ENCODE peak calls at places on chromosome 13, in nine cellular contexts. One of them, this sample, is unnamed.

GRCh38 chr13:21435710-21436151 is 23.4 kb downstream of the ZDHHC20 start:
- DNase-seq in immature natural killer cell: peak; percentile 54
- DNase-seq in GM06990: peak; percentile 75
- DNase-seq in DMS79 treated with DMSO at 0.1 percent for 48 hours: no peak
- DNase-seq in stimulated activated CD8-positive, alpha-beta memory T cell treated with anti-CD3 and anti-CD28 coated beads, Interleukin-15, amount 100 ng/mL, for 24 hours: no peak
- DNase-seq in ovary: no peak
- DNase-seq in NCI-H774: no peak
- DNase-seq in suprapubic skin: peak; percentile 67
- DNase-seq in endothelial cell: no peak
- DNase-seq in this sample: peak; percentile 65

GRCh38 chr13:30409911-30410704 is 12.2 kb upstream of the UBE2L5 start:
- DNase-seq in immature natural killer cell: no peak
- DNase-seq in GM06990: no peak
- DNase-seq in DMS79 treated with DMSO at 0.1 percent for 48 hours: no peak
- DNase-seq in stimulated activated CD8-positive, alpha-beta memory T cell treated with anti-CD3 and anti-CD28 coated beads, Interleukin-15, amount 100 ng/mL, for 24 hours: no peak
- DNase-seq in ovary: no peak
- DNase-seq in NCI-H774: no peak
- DNase-seq in suprapubic skin: no peak
- DNase-seq in endothelial cell: no peak
- DNase-seq in this sample: no peak

GRCh38 chr13:97976551-97977375 is 23.3 kb downstream of the IPO5 start:
- DNase-seq in immature natural killer cell: no peak
- DNase-seq in GM06990: no peak
- DNase-seq in DMS79 treated with DMSO at 0.1 percent for 48 hours: peak; percentile 59
- DNase-seq in stimulated activated CD8-positive, alpha-beta memory T cell treated with anti-CD3 and anti-CD28 coated beads, Interleukin-15, amount 100 ng/mL, for 24 hours: no peak
- DNase-seq in ovary: no peak
- DNase-seq in NCI-H774: no peak
- DNase-seq in suprapubic skin: peak; percentile 68
- DNase-seq in endothelial cell: peak; percentile 38
- DNase-seq in this sample: peak; percentile 54

GRCh38 chr13:73090116-73090811 is 31.5 kb downstream of the KLF5 start:
- DNase-seq in immature natural killer cell: no peak
- DNase-seq in GM06990: no peak
- DNase-seq in DMS79 treated with DMSO at 0.1 percent for 48 hours: peak; percentile 77
- DNase-seq in stimulated activated CD8-positive, alpha-beta memory T cell treated with anti-CD3 and anti-CD28 coated beads, Interleukin-15, amount 100 ng/mL, for 24 hours: no peak
- DNase-seq in ovary: no peak
- DNase-seq in NCI-H774: no peak
- DNase-seq in suprapubic skin: no peak
- DNase-seq in endothelial cell: no peak
- DNase-seq in this sample: no peak

GRCh38 chr13:81551036-81551435 is 1210.1 kb upstream of the SPRY2 start:
- DNase-seq in immature natural killer cell: no peak
- DNase-seq in GM06990: no peak
- DNase-seq in DMS79 treated with DMSO at 0.1 percent for 48 hours: no peak
- DNase-seq in stimulated activated CD8-positive, alpha-beta memory T cell treated with anti-CD3 and anti-CD28 coated beads, Interleukin-15, amount 100 ng/mL, for 24 hours: no peak
- DNase-seq in ovary: no peak
- DNase-seq in NCI-H774: no peak
- DNase-seq in suprapubic skin: no peak
- DNase-seq in endothelial cell: no peak
- DNase-seq in this sample: no peak

GRCh38 chr13:98927954-98928927 is 49.6 kb downstream of the DOCK9 start:
- DNase-seq in immature natural killer cell: no peak
- DNase-seq in GM06990: no peak
- DNase-seq in DMS79 treated with DMSO at 0.1 percent for 48 hours: no peak
- DNase-seq in stimulated activated CD8-positive, alpha-beta memory T cell treated with anti-CD3 and anti-CD28 coated beads, Interleukin-15, amount 100 ng/mL, for 24 hours: no peak
- DNase-seq in ovary: no peak
- DNase-seq in NCI-H774: no peak
- DNase-seq in suprapubic skin: no peak
- DNase-seq in endothelial cell: no peak
- DNase-seq in this sample: no peak

GRCh38 chr13:72523049-72523448 is 204.4 kb downstream of the MZT1 start:
- DNase-seq in immature natural killer cell: no peak
- DNase-seq in GM06990: no peak
- DNase-seq in DMS79 treated with DMSO at 0.1 percent for 48 hours: peak; percentile 27
- DNase-seq in stimulated activated CD8-positive, alpha-beta memory T cell treated with anti-CD3 and anti-CD28 coated beads, Interleukin-15, amount 100 ng/mL, for 24 hours: no peak
- DNase-seq in ovary: no peak
- DNase-seq in NCI-H774: no peak
- DNase-seq in suprapubic skin: no peak
- DNase-seq in endothelial cell: no peak
- DNase-seq in this sample: no peak

GRCh38 chr13:22114630-22115311 is 443.9 kb downstream of the FGF9 start:
- DNase-seq in immature natural killer cell: peak; percentile 83
- DNase-seq in GM06990: peak; percentile 85
- DNase-seq in DMS79 treated with DMSO at 0.1 percent for 48 hours: no peak
- DNase-seq in stimulated activated CD8-positive, alpha-beta memory T cell treated with anti-CD3 and anti-CD28 coated beads, Interleukin-15, amount 100 ng/mL, for 24 hours: no peak
- DNase-seq in ovary: no peak
- DNase-seq in NCI-H774: no peak
- DNase-seq in suprapubic skin: no peak
- DNase-seq in endothelial cell: no peak
- DNase-seq in this sample: peak; percentile 80

GRCh38 chr13:65656740-65657329 is 1573.3 kb downstream of the PCDH9 start:
- DNase-seq in immature natural killer cell: no peak
- DNase-seq in GM06990: no peak
- DNase-seq in DMS79 treated with DMSO at 0.1 percent for 48 hours: no peak
- DNase-seq in stimulated activated CD8-positive, alpha-beta memory T cell treated with anti-CD3 and anti-CD28 coated beads, Interleukin-15, amount 100 ng/mL, for 24 hours: no peak
- DNase-seq in ovary: no peak
- DNase-seq in NCI-H774: no peak
- DNase-seq in suprapubic skin: no peak
- DNase-seq in endothelial cell: no peak
- DNase-seq in this sample: no peak

GRCh38 chr13:36062249-36062648 is 68.9 kb downstream of the DCLK1 start:
- DNase-seq in immature natural killer cell: no peak
- DNase-seq in GM06990: no peak
- DNase-seq in DMS79 treated with DMSO at 0.1 percent for 48 hours: no peak
- DNase-seq in stimulated activated CD8-positive, alpha-beta memory T cell treated with anti-CD3 and anti-CD28 coated beads, Interleukin-15, amount 100 ng/mL, for 24 hours: no peak
- DNase-seq in ovary: no peak
- DNase-seq in NCI-H774: no peak
- DNase-seq in suprapubic skin: no peak
- DNase-seq in endothelial cell: no peak
- DNase-seq in this sample: no peak

GRCh38 chr13:50677687-50678463 is 165.6 kb downstream of the DLEU7 start:
- DNase-seq in immature natural killer cell: no peak
- DNase-seq in GM06990: no peak
- DNase-seq in DMS79 treated with DMSO at 0.1 percent for 48 hours: peak; percentile 50
- DNase-seq in stimulated activated CD8-positive, alpha-beta memory T cell treated with anti-CD3 and anti-CD28 coated beads, Interleukin-15, amount 100 ng/mL, for 24 hours: no peak
- DNase-seq in ovary: no peak
- DNase-seq in NCI-H774: no peak
- DNase-seq in suprapubic skin: no peak
- DNase-seq in endothelial cell: no peak
- DNase-seq in this sample: no peak

GRCh38 chr13:44474122-44474910 is 100.7 kb downstream of the SERP2 start:
- DNase-seq in immature natural killer cell: no peak
- DNase-seq in GM06990: no peak
- DNase-seq in DMS79 treated with DMSO at 0.1 percent for 48 hours: no peak
- DNase-seq in stimulated activated CD8-positive, alpha-beta memory T cell treated with anti-CD3 and anti-CD28 coated beads, Interleukin-15, amount 100 ng/mL, for 24 hours: no peak
- DNase-seq in ovary: no peak
- DNase-seq in NCI-H774: no peak
- DNase-seq in suprapubic skin: no peak
- DNase-seq in endothelial cell: no peak
- DNase-seq in this sample: no peak

GRCh38 chr13:71590654-71591148 is 276.3 kb downstream of the DACH1 start:
- DNase-seq in immature natural killer cell: no peak
- DNase-seq in GM06990: no peak
- DNase-seq in DMS79 treated with DMSO at 0.1 percent for 48 hours: no peak
- DNase-seq in stimulated activated CD8-positive, alpha-beta memory T cell treated with anti-CD3 and anti-CD28 coated beads, Interleukin-15, amount 100 ng/mL, for 24 hours: no peak
- DNase-seq in ovary: no peak
- DNase-seq in NCI-H774: no peak
- DNase-seq in suprapubic skin: no peak
- DNase-seq in endothelial cell: no peak
- DNase-seq in this sample: no peak

GRCh38 chr13:102877285-102877684 is 31.5 kb downstream of the ERCC5 start:
- DNase-seq in immature natural killer cell: no peak
- DNase-seq in GM06990: no peak
- DNase-seq in DMS79 treated with DMSO at 0.1 percent for 48 hours: no peak
- DNase-seq in stimulated activated CD8-positive, alpha-beta memory T cell treated with anti-CD3 and anti-CD28 coated beads, Interleukin-15, amount 100 ng/mL, for 24 hours: no peak
- DNase-seq in ovary: no peak
- DNase-seq in NCI-H774: no peak
- DNase-seq in suprapubic skin: no peak
- DNase-seq in endothelial cell: no peak
- DNase-seq in this sample: no peak

GRCh38 chr13:76049397-76049746 is 413.2 kb downstream of the LMO7 start:
- DNase-seq in immature natural killer cell: no peak
- DNase-seq in GM06990: no peak
- DNase-seq in DMS79 treated with DMSO at 0.1 percent for 48 hours: no peak
- DNase-seq in stimulated activated CD8-positive, alpha-beta memory T cell treated with anti-CD3 and anti-CD28 coated beads, Interleukin-15, amount 100 ng/mL, for 24 hours: no peak
- DNase-seq in ovary: no peak
- DNase-seq in NCI-H774: no peak
- DNase-seq in suprapubic skin: no peak
- DNase-seq in endothelial cell: no peak
- DNase-seq in this sample: no peak

GRCh38 chr13:112486386-112487126 is 101.4 kb downstream of the TUBGCP3 start:
- DNase-seq in immature natural killer cell: no peak
- DNase-seq in GM06990: no peak
- DNase-seq in DMS79 treated with DMSO at 0.1 percent for 48 hours: no peak
- DNase-seq in stimulated activated CD8-positive, alpha-beta memory T cell treated with anti-CD3 and anti-CD28 coated beads, Interleukin-15, amount 100 ng/mL, for 24 hours: no peak
- DNase-seq in ovary: no peak
- DNase-seq in NCI-H774: no peak
- DNase-seq in suprapubic skin: no peak
- DNase-seq in endothelial cell: no peak
- DNase-seq in this sample: no peak

GRCh38 chr13:88411696-88412095 is 740.5 kb downstream of the SLITRK5 start:
- DNase-seq in immature natural killer cell: no peak
- DNase-seq in GM06990: no peak
- DNase-seq in DMS79 treated with DMSO at 0.1 percent for 48 hours: no peak
- DNase-seq in stimulated activated CD8-positive, alpha-beta memory T cell treated with anti-CD3 and anti-CD28 coated beads, Interleukin-15, amount 100 ng/mL, for 24 hours: no peak
- DNase-seq in ovary: no peak
- DNase-seq in NCI-H774: no peak
- DNase-seq in suprapubic skin: no peak
- DNase-seq in endothelial cell: no peak
- DNase-seq in this sample: no peak

GRCh38 chr13:30581582-30581981 is 36.1 kb upstream of the USPL1 start:
- DNase-seq in immature natural killer cell: no peak
- DNase-seq in GM06990: no peak
- DNase-seq in DMS79 treated with DMSO at 0.1 percent for 48 hours: no peak
- DNase-seq in stimulated activated CD8-positive, alpha-beta memory T cell treated with anti-CD3 and anti-CD28 coated beads, Interleukin-15, amount 100 ng/mL, for 24 hours: no peak
- DNase-seq in ovary: no peak
- DNase-seq in NCI-H774: no peak
- DNase-seq in suprapubic skin: no peak
- DNase-seq in endothelial cell: peak; percentile 16
- DNase-seq in this sample: peak; percentile 35

GRCh38 chr13:20714161-20714560 is 10.7 kb downstream of the IL17D start:
- DNase-seq in immature natural killer cell: no peak
- DNase-seq in GM06990: no peak
- DNase-seq in DMS79 treated with DMSO at 0.1 percent for 48 hours: no peak
- DNase-seq in stimulated activated CD8-positive, alpha-beta memory T cell treated with anti-CD3 and anti-CD28 coated beads, Interleukin-15, amount 100 ng/mL, for 24 hours: no peak
- DNase-seq in ovary: no peak
- DNase-seq in NCI-H774: no peak
- DNase-seq in suprapubic skin: no peak
- DNase-seq in endothelial cell: no peak
- DNase-seq in this sample: no peak

GRCh38 chr13:85728831-85729230 is 70.4 kb downstream of the SLITRK6 start:
- DNase-seq in immature natural killer cell: no peak
- DNase-seq in GM06990: no peak
- DNase-seq in DMS79 treated with DMSO at 0.1 percent for 48 hours: no peak
- DNase-seq in stimulated activated CD8-positive, alpha-beta memory T cell treated with anti-CD3 and anti-CD28 coated beads, Interleukin-15, amount 100 ng/mL, for 24 hours: no peak
- DNase-seq in ovary: no peak
- DNase-seq in NCI-H774: no peak
- DNase-seq in suprapubic skin: no peak
- DNase-seq in endothelial cell: no peak
- DNase-seq in this sample: no peak

GRCh38 chr13:103098535-103098934 is 32.3 kb upstream of the SLC10A2 start:
- DNase-seq in immature natural killer cell: no peak
- DNase-seq in GM06990: no peak
- DNase-seq in DMS79 treated with DMSO at 0.1 percent for 48 hours: no peak
- DNase-seq in stimulated activated CD8-positive, alpha-beta memory T cell treated with anti-CD3 and anti-CD28 coated beads, Interleukin-15, amount 100 ng/mL, for 24 hours: no peak
- DNase-seq in ovary: no peak
- DNase-seq in NCI-H774: no peak
- DNase-seq in suprapubic skin: no peak
- DNase-seq in endothelial cell: no peak
- DNase-seq in this sample: no peak

GRCh38 chr13:26423634-26424033 is 133.8 kb upstream of the WASF3 start:
- DNase-seq in immature natural killer cell: no peak
- DNase-seq in GM06990: no peak
- DNase-seq in DMS79 treated with DMSO at 0.1 percent for 48 hours: no peak
- DNase-seq in stimulated activated CD8-positive, alpha-beta memory T cell treated with anti-CD3 and anti-CD28 coated beads, Interleukin-15, amount 100 ng/mL, for 24 hours: no peak
- DNase-seq in ovary: no peak
- DNase-seq in NCI-H774: no peak
- DNase-seq in suprapubic skin: no peak
- DNase-seq in endothelial cell: no peak
- DNase-seq in this sample: no peak

GRCh38 chr13:33092422-33092987 is 76.3 kb downstream of the KL start:
- DNase-seq in immature natural killer cell: no peak
- DNase-seq in GM06990: no peak
- DNase-seq in DMS79 treated with DMSO at 0.1 percent for 48 hours: no peak
- DNase-seq in stimulated activated CD8-positive, alpha-beta memory T cell treated with anti-CD3 and anti-CD28 coated beads, Interleukin-15, amount 100 ng/mL, for 24 hours: no peak
- DNase-seq in ovary: no peak
- DNase-seq in NCI-H774: no peak
- DNase-seq in suprapubic skin: no peak
- DNase-seq in endothelial cell: no peak
- DNase-seq in this sample: no peak

GRCh38 chr13:27622881-27623280 is 1.2 kb downstream of the POLR1D start:
- DNase-seq in immature natural killer cell: no peak
- DNase-seq in GM06990: no peak
- DNase-seq in DMS79 treated with DMSO at 0.1 percent for 48 hours: no peak
- DNase-seq in stimulated activated CD8-positive, alpha-beta memory T cell treated with anti-CD3 and anti-CD28 coated beads, Interleukin-15, amount 100 ng/mL, for 24 hours: no peak
- DNase-seq in ovary: no peak
- DNase-seq in NCI-H774: no peak
- DNase-seq in suprapubic skin: no peak
- DNase-seq in endothelial cell: no peak
- DNase-seq in this sample: no peak

GRCh38 chr13:46142692-46143238 is 37.9 kb upstream of the CPB2 start:
- DNase-seq in immature natural killer cell: no peak
- DNase-seq in GM06990: no peak
- DNase-seq in DMS79 treated with DMSO at 0.1 percent for 48 hours: peak; percentile 68
- DNase-seq in stimulated activated CD8-positive, alpha-beta memory T cell treated with anti-CD3 and anti-CD28 coated beads, Interleukin-15, amount 100 ng/mL, for 24 hours: no peak
- DNase-seq in ovary: no peak
- DNase-seq in NCI-H774: no peak
- DNase-seq in suprapubic skin: no peak
- DNase-seq in endothelial cell: no peak
- DNase-seq in this sample: no peak

GRCh38 chr13:99093997-99094396 is 106.7 kb upstream of the UBAC2 start:
- DNase-seq in immature natural killer cell: no peak
- DNase-seq in GM06990: no peak
- DNase-seq in DMS79 treated with DMSO at 0.1 percent for 48 hours: no peak
- DNase-seq in stimulated activated CD8-positive, alpha-beta memory T cell treated with anti-CD3 and anti-CD28 coated beads, Interleukin-15, amount 100 ng/mL, for 24 hours: no peak
- DNase-seq in ovary: no peak
- DNase-seq in NCI-H774: no peak
- DNase-seq in suprapubic skin: no peak
- DNase-seq in endothelial cell: no peak
- DNase-seq in this sample: no peak

GRCh38 chr13:71772376-71772775 is 94.6 kb downstream of the DACH1 start:
- DNase-seq in immature natural killer cell: no peak
- DNase-seq in GM06990: no peak
- DNase-seq in DMS79 treated with DMSO at 0.1 percent for 48 hours: no peak
- DNase-seq in stimulated activated CD8-positive, alpha-beta memory T cell treated with anti-CD3 and anti-CD28 coated beads, Interleukin-15, amount 100 ng/mL, for 24 hours: no peak
- DNase-seq in ovary: no peak
- DNase-seq in NCI-H774: no peak
- DNase-seq in suprapubic skin: no peak
- DNase-seq in endothelial cell: no peak
- DNase-seq in this sample: no peak

GRCh38 chr13:34587586-34587985 is 354.5 kb upstream of the NBEA start:
- DNase-seq in immature natural killer cell: no peak
- DNase-seq in GM06990: no peak
- DNase-seq in DMS79 treated with DMSO at 0.1 percent for 48 hours: no peak
- DNase-seq in stimulated activated CD8-positive, alpha-beta memory T cell treated with anti-CD3 and anti-CD28 coated beads, Interleukin-15, amount 100 ng/mL, for 24 hours: no peak
- DNase-seq in ovary: no peak
- DNase-seq in NCI-H774: no peak
- DNase-seq in suprapubic skin: no peak
- DNase-seq in endothelial cell: no peak
- DNase-seq in this sample: no peak

GRCh38 chr13:32528358-32528757 is 10.2 kb downstream of the N4BP2L2 start:
- DNase-seq in immature natural killer cell: no peak
- DNase-seq in GM06990: no peak
- DNase-seq in DMS79 treated with DMSO at 0.1 percent for 48 hours: peak; percentile 4
- DNase-seq in stimulated activated CD8-positive, alpha-beta memory T cell treated with anti-CD3 and anti-CD28 coated beads, Interleukin-15, amount 100 ng/mL, for 24 hours: no peak
- DNase-seq in ovary: no peak
- DNase-seq in NCI-H774: no peak
- DNase-seq in suprapubic skin: no peak
- DNase-seq in endothelial cell: no peak
- DNase-seq in this sample: no peak

GRCh38 chr13:84400711-84401110 is 518.4 kb upstream of the SLITRK1 start:
- DNase-seq in immature natural killer cell: no peak
- DNase-seq in GM06990: no peak
- DNase-seq in DMS79 treated with DMSO at 0.1 percent for 48 hours: no peak
- DNase-seq in stimulated activated CD8-positive, alpha-beta memory T cell treated with anti-CD3 and anti-CD28 coated beads, Interleukin-15, amount 100 ng/mL, for 24 hours: no peak
- DNase-seq in ovary: no peak
- DNase-seq in NCI-H774: no peak
- DNase-seq in suprapubic skin: no peak
- DNase-seq in endothelial cell: no peak
- DNase-seq in this sample: no peak

GRCh38 chr13:95288899-95289500 is 12.3 kb downstream of the ABCC4 start:
- DNase-seq in immature natural killer cell: no peak
- DNase-seq in GM06990: no peak
- DNase-seq in DMS79 treated with DMSO at 0.1 percent for 48 hours: no peak
- DNase-seq in stimulated activated CD8-positive, alpha-beta memory T cell treated with anti-CD3 and anti-CD28 coated beads, Interleukin-15, amount 100 ng/mL, for 24 hours: no peak
- DNase-seq in ovary: no peak
- DNase-seq in NCI-H774: no peak
- DNase-seq in suprapubic skin: no peak
- DNase-seq in endothelial cell: no peak
- DNase-seq in this sample: no peak

This sample was measured in GM10248.